ENCODE peak calls at places on chromosome 4, in four cellular contexts. A is GM12878, G is SK-N-SH, O is HCT116. C is an unnamed sample.

GRCh38 chr4:73021634-73022033 is 47.9 kb downstream of the COX18 start:
- DNase-seq in A (no peak), G (peak), O (peak), C (peak)

GRCh38 chr4:19224820-19225219 is 1026.9 kb upstream of the SLIT2 start:
- DNase-seq in G (peak), A (no peak), O (peak), C (peak)

GRCh38 chr4:25888781-25889180 is 25.2 kb upstream of the SMIM20 start:
- DNase-seq in O (no peak), G (no peak), A (no peak), C (no peak)

GRCh38 chr4:126051709-126052424 is 737.1 kb downstream of the FAT4 start:
- DNase-seq in G (no peak), O (no peak), A (no peak), C (peak)

GRCh38 chr4:137905930-137906329 is 336.2 kb downstream of the SLC7A11 start:
- DNase-seq in O (no peak), A (no peak), G (no peak), C (no peak)

GRCh38 chr4:76434901-76435688 is at the start of gene SHROOM3:
- DNase-seq in A (no peak), O (no peak), G (no peak), C (no peak)

GRCh38 chr4:154367659-154368058 is 123.9 kb downstream of the DCHS2 start:
- DNase-seq in G (no peak), A (no peak), O (no peak), C (no peak)

GRCh38 chr4:81466841-81467671 is 4.7 kb downstream of the RASGEF1B start:
- DNase-seq in A (peak), O (peak), G (peak), C (peak)

GRCh38 chr4:146643812-146644401 is 5.2 kb downstream of the POU4F2 start:
- DNase-seq in G (no peak), A (no peak), O (no peak), C (peak)

GRCh38 chr4:150457802-150458201 is 124.1 kb upstream of the MAB21L2 start:
- DNase-seq in O (no peak), G (no peak), A (no peak), C (no peak)

GRCh38 chr4:59094505-59094904 is 1984.3 kb upstream of the IGFBP7 start:
- DNase-seq in O (no peak), A (no peak), G (no peak), C (no peak)

GRCh38 chr4:133320576-133321170 is 171.6 kb downstream of the PCDH10 start:
- DNase-seq in G (peak), O (peak), A (no peak), C (peak)

GRCh38 chr4:38223801-38224236 is 263.6 kb downstream of the PTTG2 start:
- DNase-seq in A (no peak), G (no peak), O (no peak), C (no peak)

GRCh38 chr4:38131371-38132139 is 171.4 kb downstream of the PTTG2 start:
- DNase-seq in A (peak), O (no peak), G (no peak), C (no peak)

GRCh38 chr4:155784637-155785036 is 25.8 kb downstream of the GUCY1B1 start:
- DNase-seq in O (no peak), A (no peak), G (no peak), C (no peak)

GRCh38 chr4:155781432-155781831 is 22.6 kb downstream of the GUCY1B1 start:
- DNase-seq in O (no peak), G (no peak), A (no peak), C (no peak)

GRCh38 chr4:155789391-155789790 is 30.6 kb downstream of the GUCY1B1 start:
- DNase-seq in A (no peak), O (no peak), G (no peak), C (no peak)

GRCh38 chr4:155785828-155786227 is 27.0 kb downstream of the GUCY1B1 start:
- DNase-seq in O (no peak), G (no peak), A (no peak), C (no peak)

GRCh38 chr4:155787113-155787710 is 28.4 kb downstream of the GUCY1B1 start:
- DNase-seq in A (peak), G (peak), O (peak), C (peak)
- TF ChIP-seq JUND in A (no peak), G (no peak), O (no peak), C (no peak)

DNA sequence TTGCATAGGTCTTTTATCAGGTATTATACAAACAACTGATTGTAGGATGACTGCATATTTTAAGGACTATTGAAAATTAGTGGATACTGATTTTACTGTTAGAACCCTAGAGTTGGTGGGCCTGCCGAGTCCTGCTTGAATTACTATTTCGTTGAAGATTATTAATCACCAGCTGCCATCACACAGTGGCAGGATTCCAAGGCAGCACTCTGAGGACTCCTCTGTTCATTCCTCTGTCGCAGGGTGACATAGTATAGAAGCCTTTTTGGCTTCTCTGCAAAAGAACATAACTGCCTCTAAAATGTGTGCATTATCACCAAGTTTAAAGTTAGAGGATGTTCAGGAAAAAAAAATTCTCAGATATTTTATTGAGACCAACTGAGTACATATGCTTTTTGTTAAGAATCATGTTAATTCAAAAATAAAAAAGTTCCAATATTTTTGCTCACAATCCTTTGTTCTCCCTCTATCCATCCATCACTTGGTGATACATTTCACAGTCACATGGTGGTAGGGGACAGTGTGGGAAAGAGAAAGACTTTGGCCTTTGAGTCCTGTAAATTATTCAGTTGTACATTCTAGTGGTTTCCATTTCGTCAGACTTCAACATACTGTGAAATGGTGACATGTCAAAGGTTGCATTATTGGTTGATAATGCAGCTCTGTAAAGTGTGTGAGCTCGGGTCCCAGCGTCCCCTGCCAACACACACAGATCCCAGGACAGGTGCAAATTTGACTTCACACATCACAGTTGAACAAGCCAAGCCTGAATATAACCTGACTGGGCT is 332.5 kb downstream of the GRID2 start:
- DNase-seq in O (no peak), G (no peak), A (no peak), C (no peak)
- TF ChIP-seq JUND in O (no peak), G (no peak), A (no peak), C (no peak)

GRCh38 chr4:55947912-55948725 is 626 bp upstream of the CEP135 start:
- DNase-seq in O (peak), G (peak), A (peak), C (no peak)
- TF ChIP-seq JUND in O (no peak), G (peak), A (no peak), C (no peak)

GRCh38 chr4:99815597-99816011 is 1.0 kb upstream of the DAPP1 start:
- DNase-seq in A (no peak), O (peak), G (no peak), C (peak)
- TF ChIP-seq JUND in A (no peak), O (peak), G (no peak), C (no peak)

DNA sequence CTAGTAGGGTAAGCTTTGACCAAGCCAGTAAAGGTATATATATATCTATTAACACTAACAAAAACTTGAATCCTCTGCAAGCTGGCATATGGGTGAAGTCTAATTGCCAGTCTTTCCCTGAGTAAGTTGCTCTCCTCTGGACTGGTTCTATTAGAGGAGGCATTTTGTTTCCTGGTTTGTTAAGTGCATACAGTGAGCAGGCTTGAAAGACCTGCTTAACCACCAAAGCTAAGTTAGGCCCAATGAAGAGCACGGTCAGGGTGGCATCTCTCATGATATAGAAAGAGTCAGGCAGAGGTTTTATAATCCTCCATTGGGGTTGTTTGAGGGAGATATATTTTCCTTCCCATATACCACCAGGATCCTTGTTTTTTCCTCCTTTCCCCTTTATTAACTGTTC is 9.6 kb upstream of the AREG start:
- DNase-seq in G (no peak), A (no peak), O (no peak), C (no peak)
- TF ChIP-seq JUND in G (no peak), A (no peak), O (no peak), C (no peak)

GRCh38 chr4:152928286-152928685 is 7.8 kb upstream of the FHDC1 start:
- DNase-seq in G (no peak), A (no peak), O (no peak), C (no peak)

GRCh38 chr4:152921284-152921683 is 14.8 kb upstream of the FHDC1 start:
- DNase-seq in O (no peak), G (no peak), A (no peak), C (no peak)

GRCh38 chr4:152929888-152930287 is 6.2 kb upstream of the FHDC1 start:
- DNase-seq in O (no peak), A (no peak), G (no peak), C (no peak)

GRCh38 chr4:152927737-152928136 is 8.4 kb upstream of the FHDC1 start:
- DNase-seq in G (no peak), O (no peak), A (no peak), C (no peak)

GRCh38 chr4:152926959-152927358 is 9.2 kb upstream of the FHDC1 start:
- DNase-seq in G (no peak), O (no peak), A (no peak), C (no peak)
- TF ChIP-seq JUND in G (no peak), O (no peak), A (no peak), C (no peak)

GRCh38 chr4:62159876-62160275 is 959.8 kb downstream of the ADGRL3 start:
- DNase-seq in G (no peak), A (no peak), O (no peak), C (no peak)

GRCh38 chr4:62161446-62161845 is 961.3 kb downstream of the ADGRL3 start:
- DNase-seq in O (no peak), G (no peak), A (no peak), C (no peak)

GRCh38 chr4:62159306-62159705 is 959.2 kb downstream of the ADGRL3 start:
- DNase-seq in A (no peak), G (no peak), O (no peak), C (no peak)

GRCh38 chr4:62162606-62163005 is 962.5 kb downstream of the ADGRL3 start:
- DNase-seq in G (no peak), O (no peak), A (no peak), C (no peak)
- TF ChIP-seq JUND in G (no peak), O (no peak), A (no peak), C (no peak)